ENCODE peak calls at places on chromosomes 3 and 15, in four cellular contexts. One of them, this sample, is unnamed.
A peak's percentile ranks its signal among the peaks of the same experiment; 100 is the strongest.

GRCh38 chr3:22887664-22888291 is 315.3 kb upstream of the UBE2E2 start:
- DNase-seq in left ventricle myocardium superior: no peak
- DNase-seq in GM06990: no peak
- DNase-seq in MG63: no peak
- DNase-seq in this sample: no peak

GRCh38 chr3:138442433-138442832 is 8.0 kb downstream of the ESYT3 start:
- DNase-seq in left ventricle myocardium superior: no peak
- DNase-seq in GM06990: no peak
- DNase-seq in MG63: peak; percentile 59
- DNase-seq in this sample: peak; percentile 95

GRCh38 chr3:159458982-159459381 is 529.7 kb upstream of the IL12A start:
- DNase-seq in left ventricle myocardium superior: no peak
- DNase-seq in GM06990: no peak
- DNase-seq in MG63: no peak
- DNase-seq in this sample: no peak

GRCh38 chr3:193837347-193837827 is 244.4 kb downstream of the OPA1 start:
- DNase-seq in left ventricle myocardium superior: no peak
- DNase-seq in GM06990: no peak
- DNase-seq in MG63: no peak
- DNase-seq in this sample: no peak

GRCh38 chr15:93428135-93428534 is 339.1 kb upstream of the RGMA start:
- DNase-seq in left ventricle myocardium superior: no peak
- DNase-seq in GM06990: no peak
- DNase-seq in MG63: peak; percentile 28
- DNase-seq in this sample: no peak

GRCh38 chr3:56988874-56989433 is 71.5 kb upstream of the SPATA12 start:
- DNase-seq in left ventricle myocardium superior: peak; percentile 66
- DNase-seq in GM06990: no peak
- DNase-seq in MG63: no peak
- DNase-seq in this sample: peak; percentile 84

GRCh38 chr15:100250166-100250800 is 91.5 kb downstream of the ADAMTS17 start:
- DNase-seq in left ventricle myocardium superior: no peak
- DNase-seq in GM06990: no peak
- DNase-seq in MG63: no peak
- DNase-seq in this sample: no peak

GRCh38 chr3:141231923-141232861 is 567 bp downstream of the PXYLP1 start:
- DNase-seq in left ventricle myocardium superior: peak; percentile 65
- DNase-seq in GM06990: peak; percentile 30
- DNase-seq in MG63: peak; percentile 30
- DNase-seq in this sample: peak; percentile 76

GRCh38 chr15:38531509-38531908 is 33.1 kb downstream of the RASGRP1 start:
- DNase-seq in left ventricle myocardium superior: no peak
- DNase-seq in GM06990: no peak
- DNase-seq in MG63: peak; percentile 60
- DNase-seq in this sample: peak; percentile 78

GRCh38 chr3:187013080-187013838 is 82.9 kb downstream of the ST6GAL1 start:
- DNase-seq in left ventricle myocardium superior: no peak
- DNase-seq in GM06990: no peak
- DNase-seq in MG63: no peak
- DNase-seq in this sample: no peak

This sample was measured in islet precursor cell.